ENCODE peak calls at places on chromosomes 12 and 14, in eight cellular contexts. U is HepG2; V is breast epithelium; S is HFFc6; Y is dorsolateral prefrontal cortex; R is lower leg skin; O is thyroid gland; M is CD8-positive, alpha-beta T cell. B is an unnamed sample.

GRCh38 chr14:69090187-69090789 is 62.6 kb downstream of the DCAF5 start:
- DNase-seq in M (peak), S (no peak), Y (no peak), O (peak), U (peak), V (no peak), R (no peak), B (peak)

GRCh38 chr14:59417301-59417700 is 47.9 kb downstream of the GPR135 start:
- DNase-seq in U (no peak), O (no peak), V (no peak), Y (no peak), S (no peak), M (no peak), R (no peak), B (no peak)

GRCh38 chr12:3135522-3136461 is 58.6 kb downstream of the TSPAN9 start:
- DNase-seq in O (peak), U (peak), S (peak), M (no peak), R (peak), V (peak), Y (no peak), B (peak)

GRCh38 chr14:86057018-86057667 is 527.2 kb downstream of the FLRT2 start:
- DNase-seq in S (peak), M (peak), Y (no peak), O (peak), V (no peak), U (peak), R (no peak), B (peak)

GRCh38 chr12:56927281-56927680 is 6.9 kb downstream of the SDR9C7 start:
- DNase-seq in V (no peak), U (no peak), Y (no peak), O (no peak), M (no peak), R (no peak), S (no peak), B (no peak)

GRCh38 chr14:92503756-92504491 is 9.7 kb upstream of the RIN3 start:
- DNase-seq in R (no peak), U (peak), Y (no peak), M (no peak), O (no peak), V (no peak), S (peak), B (no peak)

GRCh38 chr12:65881348-65881961 is 57.2 kb downstream of the HMGA2 start:
- DNase-seq in U (no peak), S (peak), M (no peak), Y (no peak), O (peak), R (peak), V (peak), B (peak)

GRCh38 chr14:96156804-96157760 is 47.6 kb upstream of the BDKRB2 start:
- DNase-seq in R (no peak), U (no peak), V (peak), S (no peak), Y (no peak), M (no peak), O (no peak), B (no peak)

GRCh38 chr14:80491131-80491530 is 279.8 kb upstream of the DIO2 start:
- DNase-seq in V (no peak), U (peak), Y (no peak), O (no peak), S (peak), M (no peak), R (peak), B (no peak)

GRCh38 chr14:76908834-76909233 is 82.6 kb downstream of the LRRC74A start:
- DNase-seq in U (no peak), O (no peak), M (peak), Y (no peak), R (no peak), S (no peak), V (no peak), B (no peak)

GRCh38 chr12:27814411-27814810 is 34.4 kb upstream of the MANSC4 start:
- DNase-seq in S (no peak), M (no peak), U (no peak), Y (no peak), V (no peak), R (no peak), O (no peak), B (no peak)

GRCh38 chr12:53180931-53181645 is 363 bp upstream of the CSAD start:
- DNase-seq in M (no peak), U (peak), V (peak), Y (peak), R (peak), O (peak), S (peak), B (peak)

GRCh38 chr14:50303744-50304471 is 8.1 kb downstream of the L2HGDH start:
- DNase-seq in U (peak), O (peak), R (no peak), M (no peak), S (no peak), V (no peak), Y (no peak), B (no peak)

GRCh38 chr12:68483592-68484373 is 126.9 kb upstream of the RAP1B start:
- DNase-seq in S (peak), U (no peak), M (no peak), V (no peak), Y (no peak), O (no peak), R (no peak), B (no peak)

GRCh38 chr12:122051231-122051876 is 27.2 kb upstream of the MLXIP start:
- DNase-seq in M (no peak), Y (no peak), U (peak), R (no peak), S (no peak), V (no peak), O (peak), B (no peak)

GRCh38 chr12:50187084-50187900 is 20.1 kb upstream of the CERS5 start:
- DNase-seq in M (no peak), V (no peak), O (no peak), U (no peak), Y (no peak), R (no peak), S (peak), B (no peak)

GRCh38 chr12:5000204-5000603 is 43.5 kb upstream of the KCNA5 start:
- DNase-seq in S (no peak), R (no peak), M (no peak), U (no peak), O (no peak), Y (no peak), V (no peak), B (no peak)

GRCh38 chr12:121793836-121794531 is 496 bp upstream of the RHOF start:
- DNase-seq in U (peak), R (peak), O (peak), V (peak), S (peak), M (peak), Y (peak), B (peak)

GRCh38 chr14:97713023-97713422 is 915.8 kb downstream of the VRK1 start:
- DNase-seq in M (no peak), U (no peak), S (no peak), O (no peak), R (no peak), V (no peak), Y (no peak), B (no peak)

GRCh38 chr12:24997970-24998582 is 49.2 kb upstream of the BCAT1 start:
- DNase-seq in R (no peak), V (no peak), O (no peak), Y (no peak), M (no peak), U (no peak), S (peak), B (no peak)

GRCh38 chr12:13982010-13982409 is 608 bp upstream of the GRIN2B start:
- DNase-seq in R (no peak), O (no peak), S (no peak), V (no peak), M (no peak), Y (peak), U (no peak), B (peak)

GRCh38 chr14:36816481-36816880 is 154.8 kb downstream of the PAX9 start:
- DNase-seq in V (no peak), M (no peak), Y (no peak), O (no peak), S (no peak), U (no peak), R (no peak), B (no peak)

GRCh38 chr12:64098709-64099354 is 123.3 kb downstream of the KICS2 start:
- DNase-seq in Y (no peak), M (no peak), O (no peak), S (no peak), R (no peak), V (no peak), U (no peak), B (no peak)

GRCh38 chr12:88993655-88994054 is 358.6 kb downstream of the DUSP6 start:
- DNase-seq in O (no peak), Y (no peak), S (peak), M (no peak), R (no peak), U (peak), V (no peak), B (no peak)

GRCh38 chr12:28759334-28759733 is 389.7 kb upstream of the FAR2 start:
- DNase-seq in M (no peak), U (peak), V (no peak), O (no peak), Y (no peak), R (no peak), S (no peak), B (no peak)

GRCh38 chr12:69435644-69436043 is 34.5 kb upstream of the FRS2 start:
- DNase-seq in S (no peak), U (no peak), V (no peak), Y (no peak), O (peak), R (no peak), M (no peak), B (no peak)

GRCh38 chr12:132356686-132357622 is 27.6 kb upstream of the GALNT9 start:
- DNase-seq in M (no peak), S (peak), Y (peak), U (no peak), O (no peak), V (peak), R (peak), B (peak)

GRCh38 chr14:97946291-97946690 is 1149.1 kb downstream of the VRK1 start:
- DNase-seq in V (no peak), R (no peak), S (no peak), M (no peak), U (no peak), O (no peak), Y (no peak), B (peak)

GRCh38 chr12:51383281-51383905 is 7.8 kb downstream of the GALNT6 start:
- DNase-seq in R (no peak), S (no peak), O (no peak), U (no peak), Y (no peak), V (no peak), M (no peak), B (no peak)

GRCh38 chr14:102964152-102964730 is 41.8 kb downstream of the AMN start:
- DNase-seq in V (no peak), U (no peak), M (no peak), O (no peak), S (no peak), R (no peak), Y (no peak), B (no peak)

GRCh38 chr12:132360906-132361777 is 31.8 kb upstream of the GALNT9 start:
- DNase-seq in O (no peak), R (no peak), Y (peak), U (no peak), S (no peak), M (no peak), V (no peak), B (no peak)

GRCh38 chr12:6964605-6965025 is 5.8 kb downstream of the PHB2 start:
- DNase-seq in U (no peak), R (no peak), O (no peak), Y (no peak), M (no peak), V (no peak), S (no peak), B (no peak)

GRCh38 chr12:130633771-130634170 is 82.3 kb downstream of the RIMBP2 start:
- DNase-seq in S (no peak), Y (peak), U (no peak), R (no peak), M (no peak), O (peak), V (no peak), B (no peak)

GRCh38 chr14:91175802-91176201 is 61.9 kb downstream of the DGLUCY start:
- DNase-seq in M (no peak), U (no peak), R (no peak), Y (no peak), S (no peak), O (no peak), V (no peak), B (no peak)

GRCh38 chr14:60768602-60769001 is 34.0 kb downstream of the MNAT1 start:
- DNase-seq in S (peak), R (no peak), U (no peak), Y (no peak), O (no peak), M (no peak), V (no peak), B (no peak)

GRCh38 chr14:93619176-93619793 is 169.0 kb downstream of the PRIMA1 start:
- DNase-seq in U (peak), O (peak), V (no peak), S (peak), M (no peak), Y (no peak), R (no peak), B (peak)

GRCh38 chr12:51419473-51420228 is 5.0 kb upstream of the SLC4A8 start:
- DNase-seq in S (peak), O (no peak), M (no peak), Y (no peak), V (no peak), R (no peak), U (no peak), B (no peak)

GRCh38 chr14:51529731-51530130 is 122.0 kb upstream of the FRMD6 start:
- DNase-seq in V (no peak), R (no peak), Y (no peak), U (no peak), O (no peak), S (no peak), M (no peak), B (no peak)

DNA sequence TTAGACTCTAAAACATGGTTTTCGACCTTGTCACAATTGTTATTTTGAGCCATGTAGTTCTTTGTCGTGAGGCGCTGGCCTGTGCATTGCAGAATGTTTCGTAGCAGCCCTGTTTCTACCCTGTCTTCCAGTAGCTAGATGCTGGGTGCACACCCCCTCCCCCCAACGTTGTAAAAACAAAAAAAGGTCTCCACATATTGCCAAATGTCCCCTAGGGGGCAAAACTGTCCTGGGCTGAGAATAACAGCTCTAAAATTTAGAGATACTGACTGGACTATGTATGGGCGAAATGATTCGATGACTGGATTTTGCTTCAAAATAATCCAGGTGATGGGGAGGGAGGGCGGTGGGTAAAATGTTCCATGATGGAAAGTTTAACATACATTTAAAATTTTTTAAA is 126.1 kb upstream of the FUT8 start:
- DNase-seq in R (no peak), Y (no peak), V (no peak), U (peak), M (no peak), S (no peak), O (no peak), B (no peak)
- TF ChIP-seq CTCF in R (no peak), Y (peak), V (no peak), U (peak), M (no peak), S (peak), O (no peak), B (peak)

GRCh38 chr14:64503184-64503433 is 529 bp downstream of the ZBTB25 start:
- DNase-seq in V (no peak), Y (no peak), M (no peak), U (no peak), S (no peak), O (no peak), R (no peak), B (no peak)

GRCh38 chr14:64503434-64504309 is at the start of gene ZBTB25:
- DNase-seq in S (peak), O (peak), R (peak), V (peak), Y (peak), U (peak), M (peak), B (peak)

GRCh38 chr14:64502476-64503183 is 1.0 kb downstream of the ZBTB25 start:
- DNase-seq in R (peak), O (peak), U (no peak), Y (no peak), V (peak), S (no peak), M (peak), B (no peak)

GRCh38 chr14:64500088-64500487 is 3.5 kb downstream of the ZBTB25 start:
- DNase-seq in V (no peak), R (no peak), Y (no peak), M (no peak), S (no peak), O (no peak), U (no peak), B (no peak)

GRCh38 chr14:64501326-64502171 is 2.1 kb downstream of the ZBTB25 start:
- DNase-seq in Y (no peak), M (no peak), V (peak), O (peak), R (peak), S (peak), U (peak), B (no peak)
- TF ChIP-seq CTCF in Y (no peak), M (no peak), V (no peak), O (no peak), R (no peak), S (peak), U (no peak), B (no peak)

DNA sequence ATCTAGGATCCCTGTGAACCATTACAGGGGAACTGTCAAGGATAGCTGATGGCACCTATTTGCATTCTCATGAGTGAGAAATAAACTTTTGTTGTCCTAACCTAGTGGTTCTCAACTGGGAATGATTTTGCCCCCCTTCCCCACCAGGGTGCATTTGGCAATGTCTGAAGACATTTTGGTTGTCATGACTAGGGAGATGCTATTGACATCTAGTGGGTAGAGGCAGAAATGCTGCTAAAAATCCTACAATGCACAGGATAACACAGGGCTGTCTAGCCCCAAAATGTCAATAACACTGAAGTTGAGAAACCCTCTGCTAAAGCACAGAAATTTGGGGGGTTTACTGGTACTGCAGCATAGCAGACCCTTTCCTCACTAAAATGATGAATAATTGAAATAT is 140.9 kb upstream of the SRRM4 start:
- DNase-seq in U (peak), R (no peak), V (no peak), Y (no peak), O (no peak), M (no peak), S (no peak), B (no peak)
- TF ChIP-seq CTCF in U (peak), R (no peak), V (no peak), Y (no peak), O (no peak), M (no peak), S (peak), B (no peak)

GRCh38 chr14:89241934-89242670 is 174.9 kb downstream of the FOXN3 start:
- DNase-seq in O (no peak), U (no peak), R (no peak), V (no peak), M (no peak), Y (no peak), S (no peak), B (no peak)
- TF ChIP-seq CTCF in O (no peak), U (no peak), R (no peak), V (no peak), M (no peak), Y (no peak), S (peak), B (no peak)